ENCODE peak calls at places on chromosome 2, in eight cellular contexts. One of them, this sample, is unnamed.

GRCh38 chr2:232013701-232014353 is 52.3 kb downstream of the DIS3L2 start:
- DNase-seq in lung: no peak
- DNase-seq in IMR-90: peak; percentile 97
- DNase-seq in DND-41: no peak
- DNase-seq in aorta: no peak
- DNase-seq in NT2/D1: no peak
- DNase-seq in endodermal cell: no peak
- DNase-seq in tibial artery: no peak
- DNase-seq in this sample: no peak

GRCh38 chr2:1849450-1849849 is 105.1 kb upstream of the PXDN start:
- DNase-seq in lung: no peak
- DNase-seq in IMR-90: no peak
- DNase-seq in DND-41: no peak
- DNase-seq in aorta: no peak
- DNase-seq in NT2/D1: no peak
- DNase-seq in endodermal cell: no peak
- DNase-seq in tibial artery: no peak
- DNase-seq in this sample: no peak

GRCh38 chr2:230793573-230794359 is 71.0 kb upstream of the ITM2C start:
- DNase-seq in lung: peak; percentile 69
- DNase-seq in IMR-90: peak; percentile 100
- DNase-seq in DND-41: no peak
- DNase-seq in aorta: peak; percentile 86
- DNase-seq in NT2/D1: no peak
- DNase-seq in endodermal cell: no peak
- DNase-seq in tibial artery: peak; percentile 86
- DNase-seq in this sample: peak; percentile 68

GRCh38 chr2:195363496-195363895 is 293.5 kb upstream of the SLC39A10 start:
- DNase-seq in lung: no peak
- DNase-seq in IMR-90: peak; percentile 83
- DNase-seq in DND-41: no peak
- DNase-seq in aorta: no peak
- DNase-seq in NT2/D1: no peak
- DNase-seq in endodermal cell: no peak
- DNase-seq in tibial artery: no peak
- DNase-seq in this sample: no peak

GRCh38 chr2:204869142-204869823 is 324.0 kb downstream of the PARD3B start:
- DNase-seq in lung: no peak
- DNase-seq in IMR-90: peak; percentile 31
- DNase-seq in DND-41: no peak
- DNase-seq in aorta: no peak
- DNase-seq in NT2/D1: no peak
- DNase-seq in endodermal cell: no peak
- DNase-seq in tibial artery: no peak
- DNase-seq in this sample: no peak

GRCh38 chr2:29923110-29923721 is 1.8 kb upstream of the ALK start:
- DNase-seq in lung: peak; percentile 39
- DNase-seq in IMR-90: peak; percentile 54
- DNase-seq in DND-41: peak; percentile 55
- DNase-seq in aorta: no peak
- DNase-seq in NT2/D1: no peak
- DNase-seq in endodermal cell: peak; percentile 87
- DNase-seq in tibial artery: peak; percentile 49
- DNase-seq in this sample: peak; percentile 19

GRCh38 chr2:2600466-2600865 is 269.4 kb upstream of the MYT1L start:
- DNase-seq in lung: no peak
- DNase-seq in IMR-90: no peak
- DNase-seq in DND-41: no peak
- DNase-seq in aorta: no peak
- DNase-seq in NT2/D1: no peak
- DNase-seq in endodermal cell: no peak
- DNase-seq in tibial artery: no peak
- DNase-seq in this sample: no peak

GRCh38 chr2:172561270-172561669 is 5.4 kb downstream of the PDK1 start:
- DNase-seq in lung: no peak
- DNase-seq in IMR-90: peak; percentile 33
- DNase-seq in DND-41: no peak
- DNase-seq in aorta: no peak
- DNase-seq in NT2/D1: no peak
- DNase-seq in endodermal cell: no peak
- DNase-seq in tibial artery: no peak
- DNase-seq in this sample: no peak

GRCh38 chr2:12716250-12717190 is at the start of gene TRIB2:
- DNase-seq in lung: peak; percentile 85
- DNase-seq in IMR-90: peak; percentile 84
- DNase-seq in DND-41: peak; percentile 93
- DNase-seq in aorta: peak; percentile 94
- DNase-seq in NT2/D1: no peak
- DNase-seq in endodermal cell: peak; percentile 92
- DNase-seq in tibial artery: peak; percentile 82
- DNase-seq in this sample: peak; percentile 87

GRCh38 chr2:31696068-31696467 is 115.3 kb upstream of the SRD5A2 start:
- DNase-seq in lung: no peak
- DNase-seq in IMR-90: no peak
- DNase-seq in DND-41: no peak
- DNase-seq in aorta: no peak
- DNase-seq in NT2/D1: no peak
- DNase-seq in endodermal cell: no peak
- DNase-seq in tibial artery: no peak
- DNase-seq in this sample: no peak
- H3K9me3 ChIP-seq in lung: peaks cover 36% of the 10 kb centered on the region
- H3K9me3 ChIP-seq in IMR-90: peaks cover 16% of the 10 kb centered on the region
- H3K9me3 ChIP-seq in DND-41: peaks cover 52% of the 10 kb centered on the region
- H3K9me3 ChIP-seq in aorta: peaks cover 26% of the 10 kb centered on the region
- H3K9me3 ChIP-seq in NT2/D1: peaks cover 52% of the 10 kb centered on the region
- H3K9me3 ChIP-seq in endodermal cell: peaks cover 76% of the 10 kb centered on the region
- H3K9me3 ChIP-seq in tibial artery: peaks cover 57% of the 10 kb centered on the region
- H3K9me3 ChIP-seq in this sample: peaks cover 35% of the 10 kb centered on the region

GRCh38 chr2:135954020-135954628 is 31.3 kb downstream of the DARS1 start:
- DNase-seq in lung: no peak
- DNase-seq in IMR-90: no peak
- DNase-seq in DND-41: no peak
- DNase-seq in aorta: no peak
- DNase-seq in NT2/D1: no peak
- DNase-seq in endodermal cell: no peak
- DNase-seq in tibial artery: no peak
- DNase-seq in this sample: no peak
- H3K9me3 ChIP-seq in lung: no peaks in the 10 kb centered on the region
- H3K9me3 ChIP-seq in IMR-90: no peaks in the 10 kb centered on the region
- H3K9me3 ChIP-seq in DND-41: no peaks in the 10 kb centered on the region
- H3K9me3 ChIP-seq in aorta: no peaks in the 10 kb centered on the region
- H3K9me3 ChIP-seq in NT2/D1: no peaks in the 10 kb centered on the region
- H3K9me3 ChIP-seq in endodermal cell: peaks cover 8% of the 10 kb centered on the region
- H3K9me3 ChIP-seq in tibial artery: no peaks in the 10 kb centered on the region
- H3K9me3 ChIP-seq in this sample: no peaks in the 10 kb centered on the region

GRCh38 chr2:65049010-65049639 is 7.1 kb upstream of the CEP68 start:
- DNase-seq in lung: no peak
- DNase-seq in IMR-90: no peak
- DNase-seq in DND-41: no peak
- DNase-seq in aorta: no peak
- DNase-seq in NT2/D1: no peak
- DNase-seq in endodermal cell: peak; percentile 60
- DNase-seq in tibial artery: no peak
- DNase-seq in this sample: no peak
- H3K9me3 ChIP-seq in lung: no peaks in the 10 kb centered on the region
- H3K9me3 ChIP-seq in IMR-90: peaks cover 4% of the 10 kb centered on the region
- H3K9me3 ChIP-seq in DND-41: peaks cover 8% of the 10 kb centered on the region
- H3K9me3 ChIP-seq in aorta: no peaks in the 10 kb centered on the region
- H3K9me3 ChIP-seq in NT2/D1: peaks cover 34% of the 10 kb centered on the region
- H3K9me3 ChIP-seq in endodermal cell: peaks cover 32% of the 10 kb centered on the region
- H3K9me3 ChIP-seq in tibial artery: no peaks in the 10 kb centered on the region
- H3K9me3 ChIP-seq in this sample: no peaks in the 10 kb centered on the region

GRCh38 chr2:135607561-135607960 is 76.3 kb downstream of the R3HDM1 start:
- DNase-seq in lung: no peak
- DNase-seq in IMR-90: peak; percentile 23
- DNase-seq in DND-41: no peak
- DNase-seq in aorta: no peak
- DNase-seq in NT2/D1: no peak
- DNase-seq in endodermal cell: no peak
- DNase-seq in tibial artery: no peak
- DNase-seq in this sample: no peak

GRCh38 chr2:135600915-135601314 is 69.6 kb downstream of the R3HDM1 start:
- DNase-seq in lung: no peak
- DNase-seq in IMR-90: peak; percentile 28
- DNase-seq in DND-41: no peak
- DNase-seq in aorta: no peak
- DNase-seq in NT2/D1: no peak
- DNase-seq in endodermal cell: no peak
- DNase-seq in tibial artery: no peak
- DNase-seq in this sample: no peak

GRCh38 chr2:135603543-135603942 is 72.3 kb downstream of the R3HDM1 start:
- DNase-seq in lung: no peak
- DNase-seq in IMR-90: no peak
- DNase-seq in DND-41: no peak
- DNase-seq in aorta: no peak
- DNase-seq in NT2/D1: no peak
- DNase-seq in endodermal cell: no peak
- DNase-seq in tibial artery: no peak
- DNase-seq in this sample: no peak
- H3K9me3 ChIP-seq in lung: no peaks in the 10 kb centered on the region
- H3K9me3 ChIP-seq in IMR-90: no peaks in the 10 kb centered on the region
- H3K9me3 ChIP-seq in DND-41: no peaks in the 10 kb centered on the region
- H3K9me3 ChIP-seq in aorta: no peaks in the 10 kb centered on the region
- H3K9me3 ChIP-seq in NT2/D1: no peaks in the 10 kb centered on the region
- H3K9me3 ChIP-seq in endodermal cell: no peaks in the 10 kb centered on the region
- H3K9me3 ChIP-seq in tibial artery: no peaks in the 10 kb centered on the region
- H3K9me3 ChIP-seq in this sample: no peaks in the 10 kb centered on the region

DNA sequence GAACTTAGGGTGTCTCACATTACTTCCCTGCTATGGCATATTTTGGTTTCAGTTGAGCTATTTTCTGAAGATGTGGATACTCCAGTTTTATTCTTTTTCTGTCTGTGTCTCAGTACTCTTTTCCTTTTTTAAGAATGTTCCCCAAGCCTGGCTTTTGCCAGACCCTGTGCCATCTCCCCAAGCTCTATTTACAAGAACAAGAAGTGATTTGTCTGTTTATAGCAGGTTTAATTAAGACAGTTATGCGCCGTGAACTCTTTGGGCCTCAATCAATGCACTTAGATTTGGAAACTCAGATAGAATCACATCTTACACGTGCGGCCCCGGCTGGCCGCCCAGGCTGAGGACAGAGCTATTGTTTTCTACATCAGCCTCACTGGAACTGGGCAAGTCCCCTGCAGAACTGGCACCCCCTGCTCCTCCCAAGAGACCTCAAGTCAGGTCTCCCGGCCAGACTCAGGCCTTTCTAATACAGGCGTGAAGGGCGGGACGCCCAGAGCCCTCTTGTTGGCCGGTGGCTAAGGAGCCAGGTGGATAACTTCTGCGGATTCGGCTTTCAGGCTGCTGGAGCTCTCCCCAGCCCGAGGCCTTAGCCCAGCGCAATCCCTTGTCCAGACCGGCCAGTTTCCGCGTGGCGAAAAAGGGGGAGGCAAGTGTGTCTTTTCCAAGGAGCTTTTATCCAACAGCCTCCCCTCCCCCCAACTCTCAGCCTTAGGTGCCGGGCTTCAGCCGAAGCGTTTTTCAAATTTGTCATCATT is 9.1 kb upstream of the SATB2 start:
- DNase-seq in lung: no peak
- DNase-seq in IMR-90: no peak
- DNase-seq in DND-41: no peak
- DNase-seq in aorta: no peak
- DNase-seq in NT2/D1: no peak
- DNase-seq in endodermal cell: peak; percentile 78
- DNase-seq in tibial artery: no peak
- DNase-seq in this sample: no peak
- H3K9me3 ChIP-seq in lung: no peaks in the 10 kb centered on the region
- H3K9me3 ChIP-seq in IMR-90: peaks cover 2% of the 10 kb centered on the region
- H3K9me3 ChIP-seq in DND-41: no peaks in the 10 kb centered on the region
- H3K9me3 ChIP-seq in aorta: no peaks in the 10 kb centered on the region
- H3K9me3 ChIP-seq in NT2/D1: no peaks in the 10 kb centered on the region
- H3K9me3 ChIP-seq in endodermal cell: no peaks in the 10 kb centered on the region
- H3K9me3 ChIP-seq in tibial artery: peaks cover 1% of the 10 kb centered on the region
- H3K9me3 ChIP-seq in this sample: no peaks in the 10 kb centered on the region

DNA sequence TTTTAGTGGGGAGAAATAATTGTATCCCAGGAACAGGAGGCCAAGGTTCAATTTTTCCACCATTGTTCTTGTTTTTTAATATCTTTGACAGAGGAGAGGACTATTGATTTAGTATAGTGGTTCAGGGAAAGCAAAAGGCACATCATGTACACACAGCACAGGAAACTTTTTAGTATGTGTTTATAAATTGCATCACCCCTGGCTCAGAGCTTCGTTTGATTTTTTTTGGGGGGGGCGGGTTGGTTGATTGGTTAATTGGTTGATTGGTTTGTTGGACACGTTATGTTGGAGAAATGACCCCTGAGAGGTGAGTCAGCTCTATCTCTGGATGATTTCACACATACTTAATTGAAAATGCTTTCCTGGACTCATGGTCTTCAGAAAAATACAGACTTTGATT is 431.6 kb downstream of the PID1 start:
- DNase-seq in lung: no peak
- DNase-seq in IMR-90: no peak
- DNase-seq in DND-41: no peak
- DNase-seq in aorta: no peak
- DNase-seq in NT2/D1: no peak
- DNase-seq in endodermal cell: no peak
- DNase-seq in tibial artery: peak; percentile 56
- DNase-seq in this sample: no peak
- H3K9me3 ChIP-seq in lung: no peaks in the 10 kb centered on the region
- H3K9me3 ChIP-seq in IMR-90: peaks cover 6% of the 10 kb centered on the region
- H3K9me3 ChIP-seq in DND-41: no peaks in the 10 kb centered on the region
- H3K9me3 ChIP-seq in aorta: no peaks in the 10 kb centered on the region
- H3K9me3 ChIP-seq in NT2/D1: no peaks in the 10 kb centered on the region
- H3K9me3 ChIP-seq in endodermal cell: no peaks in the 10 kb centered on the region
- H3K9me3 ChIP-seq in tibial artery: no peaks in the 10 kb centered on the region
- H3K9me3 ChIP-seq in this sample: no peaks in the 10 kb centered on the region

GRCh38 chr2:95143838-95144237 is 15.8 kb downstream of the ZNF514 start:
- DNase-seq in lung: no peak
- DNase-seq in IMR-90: no peak
- DNase-seq in DND-41: no peak
- DNase-seq in aorta: no peak
- DNase-seq in NT2/D1: no peak
- DNase-seq in endodermal cell: no peak
- DNase-seq in tibial artery: no peak
- DNase-seq in this sample: no peak
- H3K9me3 ChIP-seq in lung: peaks cover 21% of the 10 kb centered on the region
- H3K9me3 ChIP-seq in IMR-90: peaks cover 57% of the 10 kb centered on the region
- H3K9me3 ChIP-seq in DND-41: peaks cover 42% of the 10 kb centered on the region
- H3K9me3 ChIP-seq in aorta: peaks cover 27% of the 10 kb centered on the region
- H3K9me3 ChIP-seq in NT2/D1: peaks cover 88% of the 10 kb centered on the region
- H3K9me3 ChIP-seq in endodermal cell: peaks cover 89% of the 10 kb centered on the region
- H3K9me3 ChIP-seq in tibial artery: peaks cover 70% of the 10 kb centered on the region
- H3K9me3 ChIP-seq in this sample: peaks cover 9% of the 10 kb centered on the region

DNA sequence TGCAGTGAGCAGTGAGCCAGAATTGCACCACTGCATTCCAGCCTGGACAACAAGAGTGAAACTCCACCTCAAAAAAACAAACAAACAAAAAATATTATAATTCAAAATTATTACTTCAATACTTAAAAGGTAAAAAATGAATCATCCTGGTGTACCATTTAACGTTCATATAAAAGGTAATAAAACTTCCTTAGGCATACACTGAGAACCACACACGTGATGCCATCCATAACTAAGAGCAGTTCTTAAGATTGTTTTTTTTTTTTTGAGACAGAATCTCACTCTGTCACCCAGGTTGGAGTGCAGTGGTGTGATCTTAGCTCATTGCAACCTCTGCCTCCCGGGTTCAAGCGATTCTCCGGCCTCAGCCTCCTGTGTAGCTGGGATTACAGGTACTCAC is 29.4 kb downstream of the YWHAQ start:
- DNase-seq in lung: no peak
- DNase-seq in IMR-90: no peak
- DNase-seq in DND-41: no peak
- DNase-seq in aorta: no peak
- DNase-seq in NT2/D1: no peak
- DNase-seq in endodermal cell: no peak
- DNase-seq in tibial artery: no peak
- DNase-seq in this sample: no peak
- H3K9me3 ChIP-seq in lung: peaks cover 2% of the 10 kb centered on the region
- H3K9me3 ChIP-seq in IMR-90: peaks cover 13% of the 10 kb centered on the region
- H3K9me3 ChIP-seq in DND-41: peaks cover 23% of the 10 kb centered on the region
- H3K9me3 ChIP-seq in aorta: no peaks in the 10 kb centered on the region
- H3K9me3 ChIP-seq in NT2/D1: peaks cover 16% of the 10 kb centered on the region
- H3K9me3 ChIP-seq in endodermal cell: peaks cover 47% of the 10 kb centered on the region
- H3K9me3 ChIP-seq in tibial artery: peaks cover 7% of the 10 kb centered on the region
- H3K9me3 ChIP-seq in this sample: no peaks in the 10 kb centered on the region

GRCh38 chr2:228767196-228767595 is 503.9 kb downstream of the PID1 start:
- DNase-seq in lung: no peak
- DNase-seq in IMR-90: peak; percentile 19
- DNase-seq in DND-41: no peak
- DNase-seq in aorta: no peak
- DNase-seq in NT2/D1: no peak
- DNase-seq in endodermal cell: no peak
- DNase-seq in tibial artery: no peak
- DNase-seq in this sample: no peak
- H3K9me3 ChIP-seq in lung: no peaks in the 10 kb centered on the region
- H3K9me3 ChIP-seq in IMR-90: peaks cover 3% of the 10 kb centered on the region
- H3K9me3 ChIP-seq in DND-41: no peaks in the 10 kb centered on the region
- H3K9me3 ChIP-seq in aorta: no peaks in the 10 kb centered on the region
- H3K9me3 ChIP-seq in NT2/D1: peaks cover 10% of the 10 kb centered on the region
- H3K9me3 ChIP-seq in endodermal cell: no peaks in the 10 kb centered on the region
- H3K9me3 ChIP-seq in tibial artery: no peaks in the 10 kb centered on the region
- H3K9me3 ChIP-seq in this sample: no peaks in the 10 kb centered on the region